ENCODE peak calls at places on chromosomes 3 and 15, in five cellular contexts. E is occipital lobe; V is amniotic stem cell; R is activated T-helper 1 cell treated with anti-CD3 and anti-CD28 coated beads, Interleukin-2, amount 50 U/mL, for 16 hours; I is iPS-NIHi11. G is an unnamed sample.

GRCh38 chr3:105906834-105907233 is 38.0 kb upstream of the CBLB start:
- DNase-seq in E (no peak), V (no peak), I (no peak), R (no peak), G (peak)

GRCh38 chr3:110397115-110397514 is 674.5 kb upstream of the NECTIN3 start:
- DNase-seq in R (no peak), I (no peak), E (no peak), V (no peak), G (no peak)

GRCh38 chr3:88984832-88985231 is 122.6 kb upstream of the EPHA3 start:
- DNase-seq in V (no peak), I (no peak), E (no peak), R (no peak), G (no peak)

GRCh38 chr3:43343778-43344177 is 57.4 kb downstream of the SNRK start:
- DNase-seq in V (no peak), I (no peak), E (no peak), R (no peak), G (no peak)

GRCh38 chr3:102104093-102104492 is 254.8 kb downstream of the NFKBIZ start:
- DNase-seq in R (no peak), I (no peak), V (no peak), E (no peak), G (no peak)

GRCh38 chr15:78133801-78134200 is 2.6 kb upstream of the CIB2 start:
- DNase-seq in R (no peak), I (no peak), V (no peak), E (no peak), G (no peak)

GRCh38 chr3:101940521-101940992 is 91.2 kb downstream of the NFKBIZ start:
- DNase-seq in V (peak), I (peak), R (no peak), E (no peak), G (peak)

GRCh38 chr3:47910777-47911440 is 105.3 kb downstream of the MAP4 start:
- DNase-seq in R (no peak), V (peak), I (peak), E (peak), G (peak)

GRCh38 chr3:142929109-142929508 is 34.4 kb downstream of the PAQR9 start:
- DNase-seq in V (no peak), R (no peak), E (no peak), I (peak), G (peak)

GRCh38 chr3:6921876-6922275 is 61.0 kb downstream of the GRM7 start:
- DNase-seq in V (no peak), R (no peak), E (no peak), I (no peak), G (no peak)

GRCh38 chr15:61892140-61892539 is 168.1 kb downstream of the VPS13C start:
- DNase-seq in I (peak), R (no peak), E (no peak), V (no peak), G (no peak)

GRCh38 chr3:136955813-136956212 is 2.0 kb upstream of the IL20RB start:
- DNase-seq in V (no peak), E (no peak), R (no peak), I (no peak), G (peak)

GRCh38 chr3:191085091-191085490 is 114.0 kb upstream of the OSTN start:
- DNase-seq in E (no peak), R (no peak), V (no peak), I (no peak), G (peak)

GRCh38 chr3:149879872-149880271 is 66.9 kb downstream of the RNF13 start:
- DNase-seq in V (peak), R (no peak), I (peak), E (peak), G (peak)

GRCh38 chr3:130635978-130636377 is 110.7 kb downstream of the PIK3R4 start:
- DNase-seq in V (no peak), E (no peak), R (no peak), I (no peak), G (no peak)

GRCh38 chr3:149770246-149770645 is 18.0 kb upstream of the COMMD2 start:
- DNase-seq in E (no peak), V (no peak), I (no peak), R (no peak), G (no peak)

GRCh38 chr3:123067689-123068226 is 933 bp downstream of the PDIA5 start:
- DNase-seq in E (no peak), I (no peak), V (no peak), R (no peak), G (no peak)

GRCh38 chr3:177596248-177596821 is 399.1 kb upstream of the TBL1XR1 start:
- DNase-seq in I (no peak), E (no peak), V (no peak), R (no peak), G (no peak)

GRCh38 chr3:154105218-154105975 is 15.8 kb upstream of the ARHGEF26 start:
- DNase-seq in E (no peak), R (no peak), V (no peak), I (no peak), G (no peak)

GRCh38 chr15:64877435-64877834 is 34.3 kb upstream of the ANKDD1A start:
- DNase-seq in I (peak), R (no peak), V (no peak), E (no peak), G (peak)

GRCh38 chr3:107884719-107885460 is 205.9 kb downstream of the CD47 start:
- DNase-seq in E (no peak), I (no peak), V (peak), R (no peak), G (peak)

GRCh38 chr3:139774570-139775302 is 97.0 kb upstream of the NMNAT3 start:
- DNase-seq in I (peak), R (no peak), V (no peak), E (no peak), G (peak)

GRCh38 chr3:186772281-186772885 is 11.0 kb upstream of the EIF4A2 start:
- DNase-seq in I (no peak), V (no peak), E (no peak), R (no peak), G (no peak)

GRCh38 chr15:89673162-89673506 is 6.0 kb downstream of the PLIN1 start:
- DNase-seq in R (no peak), E (no peak), I (peak), V (no peak), G (peak)

GRCh38 chr3:111809196-111809595 is 49.9 kb upstream of the PHLDB2 start:
- DNase-seq in E (no peak), I (no peak), R (no peak), V (no peak), G (peak)

GRCh38 chr15:70596354-70597055 is 166.9 kb downstream of the UACA start:
- DNase-seq in E (no peak), I (no peak), V (peak), R (no peak), G (peak)

GRCh38 chr3:133384331-133385027 is 15.4 kb upstream of the BFSP2 start:
- DNase-seq in I (peak), V (peak), R (no peak), E (peak), G (peak)

GRCh38 chr3:16059700-16060357 is 114.7 kb upstream of the GALNT15 start:
- DNase-seq in I (no peak), E (no peak), V (no peak), R (no peak), G (no peak)

GRCh38 chr3:70111381-70111780 is 111.8 kb downstream of the SAMMSON start:
- DNase-seq in V (no peak), R (no peak), E (no peak), I (no peak), G (no peak)

GRCh38 chr15:28913171-28913765 is 27.5 kb downstream of the APBA2 start:
- DNase-seq in V (no peak), R (no peak), I (no peak), E (no peak), G (peak)

GRCh38 chr15:93987068-93987467 is 244.3 kb upstream of the MCTP2 start:
- DNase-seq in R (no peak), I (no peak), E (no peak), V (no peak), G (no peak)

GRCh38 chr15:78429477-78429876 is 8.5 kb upstream of the IREB2 start:
- DNase-seq in E (no peak), R (no peak), I (no peak), V (no peak), G (no peak)

GRCh38 chr3:13887746-13888300 is 8.0 kb upstream of the WNT7A start:
- DNase-seq in R (no peak), E (no peak), I (no peak), V (no peak), G (no peak)

GRCh38 chr15:84816694-84817460 is at the start of gene ALPK3:
- DNase-seq in R (no peak), E (no peak), V (no peak), I (peak), G (no peak)

GRCh38 chr3:94543161-94543560 is 480.3 kb downstream of the NSUN3 start:
- DNase-seq in V (no peak), R (no peak), E (no peak), I (no peak), G (no peak)

GRCh38 chr15:98071786-98072185 is 111.3 kb downstream of the ARRDC4 start:
- DNase-seq in V (no peak), I (no peak), R (no peak), E (no peak), G (no peak)

GRCh38 chr3:13879946-13880810 is at the start of gene WNT7A:
- DNase-seq in R (peak), E (no peak), V (no peak), I (peak), G (no peak)

GRCh38 chr15:33111051-33111451 is 83.5 kb downstream of the FMN1 start:
- DNase-seq in R (no peak), V (no peak), E (no peak), I (no peak), G (peak)

GRCh38 chr3:185071401-185071800 is 81.5 kb downstream of the C3orf70 start:
- DNase-seq in I (no peak), R (no peak), V (no peak), E (no peak), G (no peak)

G was measured in fibroblast of pulmonary artery.